ENCODE peak calls at places on chromosomes 7 and 10, in eight cellular contexts. Z, G, J, C, T, K, P and L are unnamed samples.

GRCh38 chr10:110725809-110726641 is 81.9 kb downstream of the RBM20 start:
- DNase-seq in Z (peak; percentile 20), G (no peak), J (peak; percentile 21), C (no peak), T (no peak), K (no peak), P (no peak), L (peak; percentile 74)

GRCh38 chr7:129401228-129401967 is 32.8 kb upstream of the STRIP2 start:
- DNase-seq in Z (peak; percentile 16), G (no peak), J (peak; percentile 27), C (no peak), T (peak; percentile 3), K (no peak), P (peak; percentile 6), L (peak; percentile 10)

GRCh38 chr10:28892818-28893547 is 215.7 kb downstream of the BAMBI start:
- DNase-seq in Z (no peak), G (no peak), J (peak; percentile 30), C (no peak), T (peak; percentile 71), K (peak; percentile 26), P (no peak), L (peak; percentile 65)

GRCh38 chr7:40570218-40570617 is 435.4 kb downstream of the SUGCT start:
- DNase-seq in Z (peak; percentile 59), G (no peak), J (no peak), C (no peak), T (no peak), K (peak; percentile 76), P (no peak), L (peak; percentile 78)

GRCh38 chr7:128210590-128211570 is 30.2 kb upstream of the LEP start:
- DNase-seq in Z (no peak), G (no peak), J (no peak), C (no peak), T (no peak), K (no peak), P (no peak), L (no peak)

GRCh38 chr7:106367018-106367420 is 82.2 kb upstream of the NAMPT start:
- DNase-seq in Z (peak; percentile 28), G (no peak), J (peak; percentile 42), C (peak; percentile 79), T (peak; percentile 36), K (no peak), P (no peak), L (peak; percentile 65)

GRCh38 chr7:121419201-121420148 is 23.4 kb upstream of the FAM3C start:
- DNase-seq in Z (no peak), G (no peak), J (no peak), C (no peak), T (no peak), K (no peak), P (no peak), L (no peak)

GRCh38 chr10:49139866-49140195 is 6.0 kb upstream of the FAM170B start:
- DNase-seq in Z (peak; percentile 95), G (no peak), J (peak; percentile 72), C (no peak), T (peak; percentile 84), K (peak; percentile 83), P (peak; percentile 83), L (peak; percentile 72)

DNA sequence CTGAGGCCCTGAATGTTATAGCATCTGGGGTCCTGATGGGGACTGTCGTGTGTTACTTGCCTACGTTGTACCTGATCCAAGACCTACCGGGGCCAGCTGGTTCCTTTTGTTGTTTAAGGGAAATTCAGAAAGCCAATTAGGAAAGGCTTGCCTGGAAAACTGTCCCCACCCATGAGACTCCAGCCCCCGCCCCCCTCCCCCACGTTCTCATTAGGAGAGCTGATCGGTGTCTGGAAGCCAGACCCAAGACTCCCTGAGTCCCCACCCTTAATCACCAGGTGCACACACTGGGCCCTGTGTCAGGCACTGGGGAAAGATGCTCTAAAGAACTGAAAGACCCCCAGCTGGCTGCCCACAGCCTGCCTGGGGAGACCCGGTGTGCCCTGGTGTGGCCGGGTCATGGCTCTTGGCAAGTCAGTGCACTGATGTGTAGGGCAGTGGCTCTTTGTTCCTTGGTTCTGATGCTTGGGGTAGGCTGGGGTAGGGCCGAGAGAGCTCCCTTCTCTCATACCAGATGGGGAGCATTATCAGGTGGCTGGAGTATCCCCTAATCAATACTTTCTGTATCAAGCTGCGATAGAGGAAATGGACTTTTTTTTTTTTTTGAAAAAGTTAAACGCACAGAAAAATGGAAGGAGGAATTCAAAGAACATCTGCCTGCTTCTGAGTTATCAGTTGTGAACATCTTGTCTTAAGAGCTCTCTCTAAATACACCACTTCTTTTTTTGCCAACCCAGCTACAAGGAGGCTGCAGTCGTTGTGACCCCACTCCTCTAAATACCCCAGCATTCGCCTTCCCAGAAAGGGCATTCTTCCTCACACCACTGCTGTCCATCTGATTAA is 16.9 kb downstream of the TSPAN15 start:
- DNase-seq in Z (no peak), G (no peak), J (no peak), C (peak; percentile 69), T (no peak), K (no peak), P (no peak), L (no peak)
- H3K4me3 ChIP-seq in Z (no peak overlapping the region), G (no peak overlapping the region), J (no peak overlapping the region), C (no peak overlapping the region), T (no peak overlapping the region), K (no peak overlapping the region), P (no peak overlapping the region), L (no peak overlapping the region)

GRCh38 chr10:109591631-109592030 is 331.7 kb downstream of the XPNPEP1 start:
- DNase-seq in Z (no peak), G (no peak), J (peak; percentile 7), C (no peak), T (no peak), K (no peak), P (no peak), L (no peak)
- TF ChIP-seq CTCF in Z (no peak), G (no peak), J (no peak), C (no peak), T (no peak), K (no peak), P (no peak), L (no peak)

GRCh38 chr10:86295351-86295750 is 71.2 kb downstream of the GRID1 start:
- DNase-seq in Z (no peak), G (no peak), J (no peak), C (peak; percentile 49), T (no peak), K (no peak), P (no peak), L (no peak)

GRCh38 chr10:86291616-86292340 is 74.8 kb downstream of the GRID1 start:
- DNase-seq in Z (no peak), G (no peak), J (no peak), C (peak; percentile 61), T (no peak), K (no peak), P (no peak), L (no peak)

GRCh38 chr10:86294346-86295265 is 72.0 kb downstream of the GRID1 start:
- DNase-seq in Z (no peak), G (no peak), J (no peak), C (peak; percentile 49), T (no peak), K (no peak), P (no peak), L (no peak)

GRCh38 chr10:86292462-86293322 is 73.9 kb downstream of the GRID1 start:
- DNase-seq in Z (no peak), G (no peak), J (no peak), C (peak; percentile 67), T (no peak), K (no peak), P (no peak), L (no peak)

DNA sequence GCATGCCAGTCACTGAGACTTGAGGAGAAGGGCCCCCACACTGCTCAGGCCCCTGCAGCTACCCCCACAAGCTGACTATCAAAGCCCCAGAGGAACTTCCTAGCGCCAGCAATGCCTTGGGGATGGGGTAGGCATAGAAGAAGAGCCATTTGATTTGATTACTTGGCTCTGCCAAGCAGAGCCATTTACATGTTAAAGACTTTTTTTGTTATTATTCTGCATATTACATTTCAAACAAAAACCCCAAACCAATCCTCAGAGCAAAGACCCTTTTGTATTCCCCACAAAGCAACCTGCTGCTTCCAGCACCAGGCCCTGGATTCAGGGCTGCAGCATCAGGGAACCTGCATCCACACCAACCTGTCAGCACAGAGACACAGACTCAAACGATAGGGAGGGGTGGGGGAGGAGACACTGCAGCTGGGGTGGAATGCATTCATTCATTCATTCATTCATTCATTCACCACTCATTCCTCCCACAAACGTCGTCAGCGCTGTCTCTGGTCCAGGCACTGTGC is 73.2 kb downstream of the GRID1 start:
- DNase-seq in Z (no peak), G (no peak), J (no peak), C (no peak), T (no peak), K (no peak), P (no peak), L (no peak)
- H3K4me3 ChIP-seq in Z (no peak overlapping the region), G (no peak overlapping the region), J (no peak overlapping the region), C (no peak overlapping the region), T (no peak overlapping the region), K (no peak overlapping the region), P (no peak overlapping the region), L (no peak overlapping the region)

GRCh38 chr10:128324058-128324457 is 197.8 kb upstream of the MKI67 start:
- DNase-seq in Z (no peak), G (peak; percentile 91), J (no peak), C (no peak), T (no peak), K (no peak), P (no peak), L (no peak)
- TF ChIP-seq CTCF in Z (no peak), G (no peak), J (no peak), C (no peak), T (no peak), K (no peak), P (no peak), L (no peak)

GRCh38 chr7:48011952-48012351 is 17.0 kb downstream of the SUN3 start:
- DNase-seq in Z (no peak), G (no peak), J (no peak), C (no peak), T (no peak), K (no peak), P (no peak), L (no peak)

GRCh38 chr7:48009257-48009656 is 19.6 kb downstream of the SUN3 start:
- DNase-seq in Z (no peak), G (no peak), J (no peak), C (no peak), T (no peak), K (no peak), P (no peak), L (no peak)

GRCh38 chr7:48009954-48010353 is 19.0 kb downstream of the SUN3 start:
- DNase-seq in Z (no peak), G (no peak), J (no peak), C (no peak), T (no peak), K (no peak), P (no peak), L (no peak)

GRCh38 chr7:48006866-48007265 is 22.0 kb downstream of the SUN3 start:
- DNase-seq in Z (no peak), G (no peak), J (no peak), C (no peak), T (no peak), K (no peak), P (no peak), L (no peak)

GRCh38 chr7:48011323-48011722 is 17.6 kb downstream of the SUN3 start:
- DNase-seq in Z (no peak), G (no peak), J (no peak), C (no peak), T (no peak), K (no peak), P (no peak), L (no peak)
- H3K4me3 ChIP-seq in Z (no peak overlapping the region), G (no peak overlapping the region), J (no peak overlapping the region), C (no peak overlapping the region), T (no peak overlapping the region), K (no peak overlapping the region), P (no peak overlapping the region), L (no peak overlapping the region)